ENCODE peak calls at places on chromosomes 4 and X, in six cellular contexts. T is astrocyte of the spinal cord, E is HepG2, O is thoracic aorta, A is AG10803, S is OCI-LY7. C is an unnamed sample.

GRCh38 chrX:15750611-15751159 is 12.6 kb downstream of the CA5B start:
- DNase-seq in T (peak; percentile 20), E (no peak), O (no peak), A (no peak), S (no peak), C (no peak)

GRCh38 chrX:107207943-107208342 is 1.5 kb downstream of the DNAAF6 start:
- DNase-seq in T (no peak), E (no peak), O (no peak), A (no peak), S (no peak), C (no peak)

GRCh38 chrX:79259073-79259689 is 108.0 kb downstream of the ITM2A start:
- DNase-seq in T (no peak), E (no peak), O (no peak), A (no peak), S (peak; percentile 78), C (peak; percentile 4)

GRCh38 chrX:114906978-114907510 is 110.4 kb downstream of the IL13RA2 start:
- DNase-seq in T (no peak), E (peak; percentile 54), O (no peak), A (no peak), S (no peak), C (no peak)

GRCh38 chr4:168724960-168725359 is 228.1 kb downstream of the PALLD start:
- DNase-seq in T (peak; percentile 84), E (no peak), O (no peak), A (peak; percentile 83), S (no peak), C (peak; percentile 58)

GRCh38 chr4:145557720-145558119 is 61.5 kb upstream of the MMAA start:
- DNase-seq in T (peak; percentile 73), E (peak; percentile 58), O (no peak), A (peak; percentile 73), S (peak; percentile 79), C (peak; percentile 88)

GRCh38 chr4:155433636-155434360 is 57.0 kb upstream of the MAP9 start:
- DNase-seq in T (peak; percentile 55), E (no peak), O (no peak), A (no peak), S (no peak), C (peak; percentile 10)

GRCh38 chrX:117707948-117708743 is 408.5 kb downstream of the KLHL13 start:
- DNase-seq in T (no peak), E (no peak), O (no peak), A (no peak), S (no peak), C (no peak)

GRCh38 chr4:139419388-139419914 is 34.5 kb upstream of the RAB33B start:
- DNase-seq in T (peak; percentile 49), E (no peak), O (peak; percentile 17), A (peak; percentile 89), S (peak; percentile 21), C (peak; percentile 90)

GRCh38 chrX:129525162-129525561 is 1.9 kb upstream of the SMARCA1 start:
- DNase-seq in T (no peak), E (peak; percentile 89), O (no peak), A (no peak), S (no peak), C (no peak)
- H3K4me3 ChIP-seq in T (no peak overlapping the region), E (no peak overlapping the region), O (no peak overlapping the region), A (no peak overlapping the region), S (no peak overlapping the region), C (no peak overlapping the region)

DNA sequence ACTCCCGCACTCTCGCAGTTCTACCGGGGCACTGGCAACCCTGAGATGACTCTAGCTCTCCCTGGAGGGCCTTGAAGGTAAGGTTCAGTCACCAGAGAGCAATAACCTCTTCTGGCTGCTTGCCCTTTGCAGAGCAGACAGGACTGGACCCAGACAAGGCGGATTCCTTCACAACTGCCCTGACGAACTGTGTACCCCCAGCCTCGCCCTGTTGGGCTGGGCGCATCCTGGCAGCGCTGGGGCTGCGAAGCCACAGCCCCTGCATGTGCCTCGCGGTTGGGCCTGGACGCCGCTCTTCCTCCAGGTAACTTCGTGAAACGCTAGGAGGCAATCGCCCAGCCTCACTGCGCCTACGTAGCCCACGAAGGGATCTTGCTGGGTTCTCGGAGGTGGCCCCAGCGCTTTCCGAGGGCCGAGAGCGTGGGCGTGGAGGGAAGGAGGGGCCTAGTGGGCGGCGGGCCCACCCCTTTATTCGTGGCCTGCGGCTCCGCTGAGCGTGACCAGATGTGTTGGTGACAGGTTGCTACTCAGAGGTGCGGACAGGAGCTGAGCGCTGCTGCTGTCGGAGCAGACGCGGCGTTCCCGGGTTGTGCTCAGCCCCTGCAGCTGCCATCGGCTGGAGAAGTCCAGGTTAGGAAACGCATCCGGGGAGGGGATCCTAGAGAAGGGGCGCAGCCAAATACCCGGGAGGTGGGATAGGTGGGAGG is 1.9 kb upstream of the MAMLD1 start:
- DNase-seq in T (no peak), E (no peak), O (no peak), A (no peak), S (no peak), C (peak; percentile 39)
- TF ChIP-seq CTCF in T (peak; percentile 15), E (no peak), O (no peak), A (no peak), S (no peak), C (peak; percentile 26)

GRCh38 chr4:2859514-2859913 is 15.9 kb downstream of the ADD1 start:
- DNase-seq in T (no peak), E (no peak), O (no peak), A (no peak), S (peak; percentile 69), C (no peak)

GRCh38 chr4:2860391-2861348 is 17.0 kb downstream of the ADD1 start:
- DNase-seq in T (peak; percentile 21), E (peak; percentile 95), O (no peak), A (no peak), S (no peak), C (peak; percentile 54)

GRCh38 chr4:2862528-2862927 is 18.9 kb downstream of the ADD1 start:
- DNase-seq in T (peak; percentile 30), E (no peak), O (no peak), A (peak; percentile 80), S (no peak), C (no peak)

GRCh38 chr4:2863649-2864048 is 20.0 kb downstream of the ADD1 start:
- DNase-seq in T (no peak), E (no peak), O (no peak), A (no peak), S (no peak), C (no peak)

GRCh38 chr4:2861631-2862436 is 18.2 kb downstream of the ADD1 start:
- DNase-seq in T (no peak), E (no peak), O (no peak), A (no peak), S (no peak), C (no peak)
- H3K4me3 ChIP-seq in T (no peak overlapping the region), E (no peak overlapping the region), O (no peak overlapping the region), A (no peak overlapping the region), S (no peak overlapping the region), C (no peak overlapping the region)

GRCh38 chrX:8636442-8636841 is 95.5 kb downstream of the ANOS1 start:
- DNase-seq in T (no peak), E (no peak), O (no peak), A (no peak), S (no peak), C (no peak)

GRCh38 chrX:8627796-8628195 is 104.1 kb downstream of the ANOS1 start:
- DNase-seq in T (no peak), E (no peak), O (no peak), A (no peak), S (no peak), C (no peak)

GRCh38 chrX:8629871-8630270 is 102.1 kb downstream of the ANOS1 start:
- DNase-seq in T (peak; percentile 57), E (no peak), O (no peak), A (no peak), S (no peak), C (peak; percentile 4)

GRCh38 chrX:8632949-8633348 is 99.0 kb downstream of the ANOS1 start:
- DNase-seq in T (no peak), E (no peak), O (no peak), A (no peak), S (no peak), C (no peak)
- TF ChIP-seq CTCF in T (no peak), E (no peak), O (no peak), A (no peak), S (no peak), C (no peak)

DNA sequence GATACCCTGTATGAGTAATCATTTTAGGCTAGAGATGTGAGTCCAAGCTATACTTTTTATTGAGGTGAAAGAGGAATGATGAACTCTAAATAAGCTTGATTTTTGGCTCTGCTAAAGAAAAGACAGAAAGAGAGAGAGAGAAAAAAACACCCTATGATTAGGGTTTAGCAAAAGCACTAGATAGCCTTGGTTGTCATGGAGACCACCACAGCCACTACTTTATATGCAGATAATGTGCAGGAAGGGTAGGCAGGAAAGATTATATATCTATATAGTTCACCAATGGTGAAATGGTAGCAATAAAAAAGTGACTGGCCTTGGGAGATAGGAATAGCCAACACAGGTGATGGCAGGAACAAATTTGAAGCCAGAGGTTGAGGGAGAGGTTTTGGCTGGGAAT is 69.9 kb upstream of the CAMK2D start:
- DNase-seq in T (no peak), E (no peak), O (no peak), A (no peak), S (no peak), C (no peak)
- H3K4me3 ChIP-seq in T (no peak overlapping the region), E (no peak overlapping the region), O (no peak overlapping the region), A (no peak overlapping the region), S (no peak overlapping the region), C (no peak overlapping the region)

GRCh38 chrX:11531226-11531625 is 134.5 kb downstream of the ARHGAP6 start:
- DNase-seq in T (peak; percentile 37), E (no peak), O (no peak), A (no peak), S (peak; percentile 18), C (peak; percentile 51)
- TF ChIP-seq CTCF in T (no peak), E (no peak), O (peak; percentile 37), A (peak; percentile 52), S (peak; percentile 62), C (peak; percentile 48)